ENCODE peak calls at places on chromosomes 2 and 18, in four cellular contexts. V, K, C and J are unnamed samples.

GRCh38 chr18:74806700-74807416 is 209.2 kb downstream of the ZNF407 start:
- DNase-seq in V (no peak), K (peak), C (peak), J (no peak)

GRCh38 chr2:71748227-71748626 is 294.9 kb downstream of the DYSF start:
- DNase-seq in V (no peak), K (no peak), C (no peak), J (no peak)

GRCh38 chr2:240644171-240644651 is 18.9 kb downstream of the GPR35 start:
- DNase-seq in V (peak), K (no peak), C (no peak), J (no peak)

GRCh38 chr2:96950391-96951124 is 35.8 kb downstream of the FAM178B start:
- DNase-seq in V (no peak), K (no peak), C (no peak), J (no peak)

GRCh38 chr2:160207804-160208661 is 8.0 kb upstream of the ITGB6 start:
- DNase-seq in V (no peak), K (peak), C (peak), J (no peak)

GRCh38 chr2:100784681-100785080 is 35.3 kb upstream of the NPAS2 start:
- DNase-seq in V (no peak), K (no peak), C (no peak), J (no peak)

GRCh38 chr18:3554811-3555427 is 104.9 kb downstream of the TGIF1 start:
- DNase-seq in V (no peak), K (no peak), C (no peak), J (no peak)

GRCh38 chr2:241268306-241268705 is 47.2 kb downstream of the HDLBP start:
- DNase-seq in V (no peak), K (no peak), C (no peak), J (no peak)

GRCh38 chr2:118657451-118657850 is 190.0 kb downstream of the EN1 start:
- DNase-seq in V (no peak), K (no peak), C (no peak), J (no peak)

GRCh38 chr2:174325932-174326879 is 8.5 kb upstream of the SP9 start:
- DNase-seq in V (peak), K (no peak), C (no peak), J (no peak)

GRCh38 chr2:239025951-239026461 is 178.1 kb downstream of the TWIST2 start:
- DNase-seq in V (no peak), K (no peak), C (no peak), J (no peak)

GRCh38 chr2:88221365-88221942 is 51.3 kb downstream of the THNSL2 start:
- DNase-seq in V (no peak), K (no peak), C (no peak), J (no peak)

GRCh38 chr2:88233216-88233615 is 63.1 kb downstream of the THNSL2 start:
- DNase-seq in V (no peak), K (no peak), C (no peak), J (no peak)

GRCh38 chr2:88230912-88231311 is 60.8 kb downstream of the THNSL2 start:
- DNase-seq in V (no peak), K (no peak), C (no peak), J (no peak)

GRCh38 chr2:88227446-88227845 is 57.3 kb downstream of the THNSL2 start:
- DNase-seq in V (no peak), K (no peak), C (no peak), J (no peak)
- TF ChIP-seq SUZ12 in V (no peak), K (no peak), C (no peak), J (no peak)

GRCh38 chr2:38263293-38263692 is 113.8 kb downstream of the ATL2 start:
- DNase-seq in V (no peak), K (no peak), C (no peak), J (no peak)
- TF ChIP-seq ZNF274 in V (no peak), K (no peak), C (no peak), J (no peak)

GRCh38 chr2:3362686-3363085 is 14.9 kb downstream of the EIPR1 start:
- DNase-seq in V (no peak), K (no peak), C (no peak), J (no peak)
- TF ChIP-seq YY1 in V (no peak), K (no peak), C (no peak), J (no peak)

DNA sequence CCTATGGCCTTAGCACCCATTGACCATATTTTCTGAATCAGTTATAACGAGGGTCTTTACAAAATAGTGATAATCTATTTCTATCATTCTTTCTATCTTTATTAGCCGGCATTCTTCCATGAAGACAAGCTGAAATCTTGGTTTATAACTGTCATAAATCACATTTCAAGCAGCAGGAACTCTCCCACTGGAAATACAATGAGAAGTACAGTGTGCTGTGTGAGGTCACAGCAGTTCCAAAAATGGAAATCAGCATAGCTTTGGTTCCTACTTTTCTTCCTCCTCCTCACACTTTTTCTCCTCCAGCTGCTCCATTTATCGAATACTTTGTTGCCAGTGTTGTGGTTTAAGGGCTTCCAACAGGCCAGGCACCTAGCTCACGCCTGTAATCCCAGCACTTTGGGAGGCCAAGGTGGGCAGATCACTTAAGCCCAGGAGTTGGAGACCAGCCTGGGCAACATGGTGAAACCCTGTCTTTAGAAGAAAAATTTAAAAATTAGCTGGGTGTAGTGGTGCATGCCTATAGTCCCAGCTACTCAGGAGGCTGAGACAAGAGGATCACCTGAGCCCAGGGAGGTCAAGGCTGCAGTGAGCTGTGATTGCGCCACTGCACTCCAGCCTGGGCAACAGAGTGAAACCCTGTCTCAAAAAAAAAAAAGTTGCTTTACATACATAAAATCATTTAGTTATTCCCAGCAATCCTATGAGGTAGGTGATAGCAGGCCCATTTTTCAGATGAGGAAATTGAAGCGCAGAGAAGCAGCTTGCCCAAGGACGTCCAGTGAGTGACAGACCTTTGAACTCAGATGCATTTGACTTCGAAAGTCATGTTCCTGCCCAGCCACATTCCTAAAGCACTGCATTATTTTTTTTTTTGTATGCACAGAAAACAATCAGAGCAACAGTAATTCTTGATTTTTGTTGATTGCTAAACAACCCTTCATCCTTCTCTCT is 34.0 kb upstream of the GPR55 start:
- DNase-seq in V (no peak), K (no peak), C (no peak), J (no peak)
- TF ChIP-seq SUZ12 in V (no peak), K (no peak), C (no peak), J (no peak)

DNA sequence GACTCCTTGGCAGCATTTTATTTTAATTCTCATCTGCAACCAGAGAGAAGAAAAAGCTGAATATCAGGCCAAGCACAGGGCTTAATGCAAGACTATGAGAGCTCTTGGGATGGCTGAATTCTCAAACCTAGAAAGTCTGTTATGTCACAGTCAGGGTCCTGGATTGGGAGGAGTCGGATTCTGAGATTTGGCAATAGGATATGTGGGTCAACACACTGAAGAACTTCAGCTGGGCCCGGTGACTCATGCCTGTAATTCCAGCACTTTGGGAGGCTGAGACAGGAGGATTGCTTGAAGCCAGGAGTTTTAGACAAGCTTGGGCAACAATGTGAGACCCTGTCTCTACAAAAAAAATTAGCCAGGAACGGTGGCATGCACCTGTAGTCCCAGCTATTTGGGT is 102.4 kb downstream of the COL3A1 start:
- DNase-seq in V (no peak), K (no peak), C (no peak), J (no peak)
- TF ChIP-seq ZNF274 in V (no peak), K (no peak), C (no peak), J (no peak)

GRCh38 chr18:42514522-42514921 is 559.5 kb downstream of the PIK3C3 start:
- DNase-seq in V (no peak), K (no peak), C (no peak), J (no peak)
- TF ChIP-seq YY1 in V (no peak), K (no peak), C (no peak), J (no peak)

DNA sequence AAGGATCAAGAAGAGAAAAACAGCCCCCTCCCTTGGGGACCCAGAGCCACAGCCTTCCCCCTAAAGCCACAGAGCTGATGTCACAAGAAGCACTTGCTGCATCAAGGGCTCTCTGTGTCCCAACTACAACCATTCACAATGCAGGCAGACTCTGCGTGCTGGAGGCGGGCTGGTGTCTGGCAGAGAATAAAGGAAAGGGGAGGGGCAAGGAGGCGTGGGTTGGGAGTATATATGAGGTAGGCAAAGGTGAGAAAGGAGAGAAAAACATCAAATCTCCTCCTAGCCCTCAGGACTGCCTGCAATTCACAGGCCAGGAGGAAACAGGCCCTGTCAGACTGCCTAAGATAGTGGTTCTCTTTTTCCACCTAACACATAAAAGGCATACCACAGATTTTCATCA is 48.7 kb upstream of the IHH start:
- DNase-seq in V (peak), K (no peak), C (no peak), J (peak)
- TF ChIP-seq SUZ12 in V (no peak), K (no peak), C (no peak), J (no peak)